ENCODE peak calls at places on chromosomes 6 and 20, in eight cellular contexts. One of them, this sample, is unnamed. For H3K4me1, the result is how much of the 10 kb centered on the place peaks cover.

GRCh38 chr6:88577461-88577860 is 386.0 kb downstream of the RNGTT start:
- ATAC-seq in upper lobe of left lung: no peak
- ATAC-seq in GM23338: no peak
- ATAC-seq in HCT116: no peak
- ATAC-seq in Panc1: no peak
- ATAC-seq in K562: no peak
- ATAC-seq in GM12878: no peak
- ATAC-seq in HepG2: no peak
- ATAC-seq in this sample: no peak

GRCh38 chr20:20799913-20800312 is 87.5 kb upstream of the RALGAPA2 start:
- ATAC-seq in HCT116: no peak
- ATAC-seq in K562: no peak
- ATAC-seq in GM23338: no peak
- ATAC-seq in HepG2: no peak
- ATAC-seq in Panc1: no peak
- ATAC-seq in upper lobe of left lung: no peak
- ATAC-seq in GM12878: no peak
- ATAC-seq in this sample: no peak

GRCh38 chr6:143414769-143415168 is 35.7 kb downstream of the ADAT2 start:
- ATAC-seq in Panc1: no peak
- ATAC-seq in K562: no peak
- ATAC-seq in HCT116: no peak
- ATAC-seq in HepG2: no peak
- ATAC-seq in GM12878: no peak
- ATAC-seq in upper lobe of left lung: no peak
- ATAC-seq in GM23338: no peak
- ATAC-seq in this sample: no peak

GRCh38 chr20:50169329-50169823 is 15.9 kb upstream of the PEDS1 start:
- ATAC-seq in HCT116: peak
- ATAC-seq in GM12878: peak
- ATAC-seq in K562: peak
- ATAC-seq in GM23338: peak
- ATAC-seq in HepG2: no peak
- ATAC-seq in upper lobe of left lung: peak
- ATAC-seq in Panc1: peak
- ATAC-seq in this sample: no peak

GRCh38 chr6:136014454-136015421 is 163.2 kb downstream of the PDE7B start:
- ATAC-seq in GM12878: no peak
- ATAC-seq in Panc1: no peak
- ATAC-seq in HepG2: no peak
- ATAC-seq in GM23338: no peak
- ATAC-seq in HCT116: no peak
- ATAC-seq in K562: no peak
- ATAC-seq in upper lobe of left lung: no peak
- ATAC-seq in this sample: no peak

GRCh38 chr6:111291334-111291705 is 191.7 kb downstream of the REV3L start:
- ATAC-seq in HCT116: no peak
- ATAC-seq in HepG2: no peak
- ATAC-seq in GM12878: peak
- ATAC-seq in upper lobe of left lung: no peak
- ATAC-seq in K562: peak
- ATAC-seq in Panc1: no peak
- ATAC-seq in GM23338: no peak
- ATAC-seq in this sample: no peak

GRCh38 chr6:110476046-110476849 is at the start of gene SLC22A16:
- ATAC-seq in upper lobe of left lung: peak
- ATAC-seq in HepG2: no peak
- ATAC-seq in Panc1: peak
- ATAC-seq in K562: no peak
- ATAC-seq in HCT116: no peak
- ATAC-seq in GM12878: no peak
- ATAC-seq in GM23338: peak
- ATAC-seq in this sample: peak

GRCh38 chr6:111219785-111220184 is 132.5 kb downstream of the SLC16A10 start:
- ATAC-seq in Panc1: no peak
- ATAC-seq in GM23338: no peak
- ATAC-seq in HepG2: no peak
- ATAC-seq in K562: no peak
- ATAC-seq in upper lobe of left lung: no peak
- ATAC-seq in GM12878: no peak
- ATAC-seq in HCT116: no peak
- ATAC-seq in this sample: no peak

GRCh38 chr20:3157817-3158216 is 1.8 kb downstream of the FASTKD5 start:
- ATAC-seq in Panc1: no peak
- ATAC-seq in HCT116: no peak
- ATAC-seq in GM12878: no peak
- ATAC-seq in GM23338: no peak
- ATAC-seq in K562: no peak
- ATAC-seq in upper lobe of left lung: no peak
- ATAC-seq in HepG2: no peak
- ATAC-seq in this sample: no peak

GRCh38 chr20:51616060-51616459 is 73.5 kb upstream of the NFATC2 start:
- ATAC-seq in K562: peak
- ATAC-seq in HepG2: peak
- ATAC-seq in Panc1: no peak
- ATAC-seq in upper lobe of left lung: no peak
- ATAC-seq in GM12878: peak
- ATAC-seq in GM23338: peak
- ATAC-seq in HCT116: peak
- ATAC-seq in this sample: no peak

GRCh38 chr20:2778602-2779321 is 21.7 kb downstream of the CPXM1 start:
- ATAC-seq in HepG2: no peak
- ATAC-seq in upper lobe of left lung: no peak
- ATAC-seq in GM12878: peak
- ATAC-seq in Panc1: no peak
- ATAC-seq in GM23338: no peak
- ATAC-seq in K562: no peak
- ATAC-seq in HCT116: no peak
- ATAC-seq in this sample: no peak

GRCh38 chr20:34045930-34046329 is 52.2 kb downstream of the RALY start:
- ATAC-seq in GM12878: no peak
- ATAC-seq in HepG2: peak
- ATAC-seq in GM23338: peak
- ATAC-seq in HCT116: no peak
- ATAC-seq in K562: no peak
- ATAC-seq in Panc1: no peak
- ATAC-seq in upper lobe of left lung: no peak
- ATAC-seq in this sample: no peak

GRCh38 chr6:132235596-132236280 is 165.5 kb downstream of the MOXD1 start:
- ATAC-seq in HCT116: no peak
- ATAC-seq in GM12878: no peak
- ATAC-seq in Panc1: no peak
- ATAC-seq in GM23338: no peak
- ATAC-seq in HepG2: no peak
- ATAC-seq in upper lobe of left lung: no peak
- ATAC-seq in K562: no peak
- ATAC-seq in this sample: no peak

GRCh38 chr6:166540631-166541331 is 45.7 kb downstream of the RAMACL start:
- ATAC-seq in GM12878: peak
- ATAC-seq in upper lobe of left lung: peak
- ATAC-seq in HepG2: no peak
- ATAC-seq in GM23338: peak
- ATAC-seq in K562: peak
- ATAC-seq in Panc1: peak
- ATAC-seq in HCT116: peak
- ATAC-seq in this sample: peak

GRCh38 chr20:57203986-57204385 is 62.5 kb downstream of the BMP7 start:
- ATAC-seq in GM12878: no peak
- ATAC-seq in upper lobe of left lung: no peak
- ATAC-seq in HepG2: no peak
- ATAC-seq in Panc1: no peak
- ATAC-seq in K562: no peak
- ATAC-seq in GM23338: no peak
- ATAC-seq in HCT116: no peak
- ATAC-seq in this sample: no peak

GRCh38 chr6:56713285-56713684 is 70.6 kb upstream of the DST start:
- ATAC-seq in upper lobe of left lung: peak
- ATAC-seq in HCT116: peak
- ATAC-seq in GM23338: peak
- ATAC-seq in GM12878: peak
- ATAC-seq in HepG2: peak
- ATAC-seq in Panc1: peak
- ATAC-seq in K562: no peak
- ATAC-seq in this sample: peak

GRCh38 chr6:145814035-145814500 is 527 bp downstream of the FBXO30 start:
- ATAC-seq in GM12878: peak
- ATAC-seq in Panc1: peak
- ATAC-seq in GM23338: peak
- ATAC-seq in upper lobe of left lung: no peak
- ATAC-seq in HepG2: peak
- ATAC-seq in HCT116: peak
- ATAC-seq in K562: peak
- ATAC-seq in this sample: peak

GRCh38 chr20:22924949-22925612 is 110.0 kb upstream of the SSTR4 start:
- ATAC-seq in Panc1: no peak
- ATAC-seq in HCT116: no peak
- ATAC-seq in GM12878: peak
- ATAC-seq in HepG2: no peak
- ATAC-seq in K562: peak
- ATAC-seq in upper lobe of left lung: peak
- ATAC-seq in GM23338: no peak
- ATAC-seq in this sample: no peak

GRCh38 chr20:42587427-42587826 is 602.3 kb downstream of the PTPRT start:
- ATAC-seq in GM23338: no peak
- ATAC-seq in HepG2: peak
- ATAC-seq in GM12878: no peak
- ATAC-seq in K562: no peak
- ATAC-seq in upper lobe of left lung: peak
- ATAC-seq in Panc1: no peak
- ATAC-seq in HCT116: no peak
- ATAC-seq in this sample: no peak

GRCh38 chr20:57378646-57379262 is 12.4 kb upstream of the RBM38 start:
- ATAC-seq in Panc1: no peak
- ATAC-seq in GM12878: no peak
- ATAC-seq in GM23338: no peak
- ATAC-seq in K562: no peak
- ATAC-seq in HepG2: no peak
- ATAC-seq in HCT116: no peak
- ATAC-seq in upper lobe of left lung: no peak
- ATAC-seq in this sample: no peak

DNA sequence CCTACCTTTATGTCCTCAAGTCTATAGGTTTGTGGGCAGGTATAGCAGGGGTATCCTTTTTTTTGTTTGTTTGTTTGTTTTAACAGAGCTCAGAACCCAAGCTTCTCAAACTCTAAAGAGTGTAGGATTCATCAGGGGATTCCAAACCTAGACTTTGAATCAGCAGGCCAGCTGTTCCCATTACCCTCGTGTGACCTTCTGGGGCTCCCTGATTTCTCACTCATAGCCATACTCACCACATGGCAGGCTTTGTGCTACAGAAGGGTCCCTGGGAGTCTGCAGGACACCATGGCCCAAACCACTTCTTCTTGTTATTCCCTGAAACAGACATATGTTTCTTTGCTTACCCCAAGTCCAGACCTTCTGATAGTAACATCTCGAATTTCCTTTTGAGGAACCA is 350.8 kb upstream of the TSHZ2 start:
- ATAC-seq in HepG2: no peak
- ATAC-seq in K562: no peak
- ATAC-seq in GM12878: no peak
- ATAC-seq in Panc1: no peak
- ATAC-seq in upper lobe of left lung: no peak
- ATAC-seq in GM23338: no peak
- ATAC-seq in HCT116: no peak
- ATAC-seq in this sample: no peak
- TF ChIP-seq POLR2AphosphoS5 in HepG2: no peak
- TF ChIP-seq POLR2AphosphoS5 in K562: no peak
- TF ChIP-seq POLR2AphosphoS5 in GM12878: no peak
- TF ChIP-seq POLR2AphosphoS5 in Panc1: no peak
- TF ChIP-seq POLR2AphosphoS5 in upper lobe of left lung: no peak
- TF ChIP-seq POLR2AphosphoS5 in GM23338: no peak
- TF ChIP-seq POLR2AphosphoS5 in HCT116: no peak
- TF ChIP-seq POLR2AphosphoS5 in this sample: no peak

GRCh38 chr20:6051505-6051904 is 2.4 kb downstream of the LRRN4 start:
- ATAC-seq in GM12878: no peak
- ATAC-seq in HCT116: no peak
- ATAC-seq in GM23338: no peak
- ATAC-seq in upper lobe of left lung: no peak
- ATAC-seq in Panc1: no peak
- ATAC-seq in K562: no peak
- ATAC-seq in HepG2: no peak
- ATAC-seq in this sample: no peak
- H3K4me3 ChIP-seq in GM12878: no peak
- H3K4me3 ChIP-seq in HCT116: no peak
- H3K4me3 ChIP-seq in GM23338: peak
- H3K4me3 ChIP-seq in upper lobe of left lung: peak
- H3K4me3 ChIP-seq in Panc1: peak
- H3K4me3 ChIP-seq in K562: no peak
- H3K4me3 ChIP-seq in HepG2: no peak
- H3K4me3 ChIP-seq in this sample: no peak

DNA sequence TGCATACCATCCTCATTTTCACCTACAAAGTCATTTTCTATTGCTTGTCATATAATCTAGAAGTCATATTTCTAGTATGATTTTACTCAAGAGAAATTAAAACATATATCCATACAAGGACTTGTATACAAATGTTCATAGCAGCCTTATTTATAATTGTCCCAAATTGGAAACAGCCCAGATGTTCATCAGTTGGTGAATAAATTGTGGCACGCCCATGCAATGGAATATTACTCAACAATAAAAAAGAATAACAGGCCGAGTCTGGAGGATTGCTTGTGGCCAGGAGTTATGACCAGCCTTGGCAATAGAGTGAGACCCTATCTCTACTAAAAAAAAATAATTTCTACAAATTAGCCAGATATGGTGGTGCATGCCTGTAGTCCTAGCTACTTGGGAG is 28.8 kb downstream of the C6orf163 start:
- ATAC-seq in GM12878: no peak
- ATAC-seq in Panc1: no peak
- ATAC-seq in HCT116: no peak
- ATAC-seq in HepG2: no peak
- ATAC-seq in upper lobe of left lung: no peak
- ATAC-seq in K562: no peak
- ATAC-seq in GM23338: no peak
- ATAC-seq in this sample: no peak
- H3K4me1 ChIP-seq in GM12878: under half
- H3K4me1 ChIP-seq in Panc1: under half
- H3K4me1 ChIP-seq in HCT116: under half
- H3K4me1 ChIP-seq in HepG2: under half
- H3K4me1 ChIP-seq in upper lobe of left lung: under half
- H3K4me1 ChIP-seq in K562: under half
- H3K4me1 ChIP-seq in GM23338: under half
- H3K4me1 ChIP-seq in this sample: under half

GRCh38 chr6:33570806-33571636 is 9.1 kb downstream of the BAK1 start:
- ATAC-seq in HCT116: peak
- ATAC-seq in Panc1: peak
- ATAC-seq in K562: peak
- ATAC-seq in upper lobe of left lung: peak
- ATAC-seq in GM12878: peak
- ATAC-seq in GM23338: peak
- ATAC-seq in HepG2: peak
- ATAC-seq in this sample: peak
- TF ChIP-seq POLR2AphosphoS5 in HCT116: peak
- TF ChIP-seq POLR2AphosphoS5 in Panc1: peak
- TF ChIP-seq POLR2AphosphoS5 in K562: peak
- TF ChIP-seq POLR2AphosphoS5 in upper lobe of left lung: peak
- TF ChIP-seq POLR2AphosphoS5 in GM12878: peak
- TF ChIP-seq POLR2AphosphoS5 in GM23338: peak
- TF ChIP-seq POLR2AphosphoS5 in HepG2: peak
- TF ChIP-seq POLR2AphosphoS5 in this sample: peak

This sample was measured in gastroesophageal sphincter.